ENCODE peak calls at places on chromosomes 6 and 20, in ten cellular contexts. C is pancreas, E is ovary, V is astrocyte of the cerebellum, Z is progenitor cell of endocrine pancreas, F is thoracic aorta, M is SK-N-SH, H is breast epithelium, G is OCI-LY7, N is glutamatergic neuron. R is an unnamed sample.

GRCh38 chr6:156953478-156954146 is 176.4 kb downstream of the ARID1B start:
- DNase-seq in E (peak), C (no peak), V (peak), Z (no peak), H (no peak), F (no peak), N (no peak), G (peak), M (peak), R (no peak)

GRCh38 chr20:34311118-34312023 is 8.2 kb upstream of the AHCY start:
- DNase-seq in H (no peak), C (peak), G (no peak), Z (peak), E (no peak), M (no peak), V (no peak), F (no peak), N (peak), R (no peak)

GRCh38 chr6:168616807-168617756 is 176.1 kb downstream of the SMOC2 start:
- DNase-seq in G (no peak), Z (no peak), V (no peak), E (peak), M (peak), C (no peak), F (no peak), N (no peak), H (no peak), R (peak)

GRCh38 chr20:19710336-19710721 is 47.7 kb upstream of the RIN2 start:
- DNase-seq in N (no peak), E (no peak), H (no peak), V (peak), F (no peak), C (no peak), M (no peak), G (no peak), Z (no peak), R (no peak)

GRCh38 chr20:36988494-36988966 is 37.0 kb upstream of the SAMHD1 start:
- DNase-seq in H (no peak), V (no peak), E (no peak), C (no peak), Z (no peak), N (no peak), F (no peak), M (no peak), G (peak), R (no peak)

GRCh38 chr6:17318435-17319165 is 37.4 kb downstream of the RBM24 start:
- DNase-seq in N (no peak), Z (no peak), C (no peak), E (no peak), H (no peak), F (no peak), G (peak), M (no peak), V (no peak), R (no peak)

GRCh38 chr6:54874349-54875048 is 27.9 kb downstream of the FAM83B start:
- DNase-seq in C (no peak), H (no peak), E (no peak), N (no peak), F (no peak), Z (no peak), V (no peak), M (no peak), G (no peak), R (no peak)

GRCh38 chr6:149961728-149962425 is 1.9 kb upstream of the ULBP1 start:
- DNase-seq in C (no peak), G (peak), V (no peak), F (no peak), M (peak), N (no peak), H (no peak), Z (no peak), E (no peak), R (peak)

GRCh38 chr20:54042021-54042420 is 28.4 kb downstream of the BCAS1 start:
- DNase-seq in C (no peak), H (no peak), F (no peak), G (no peak), E (no peak), V (no peak), Z (no peak), M (no peak), N (no peak), R (no peak)

GRCh38 chr6:121886223-121886830 is 450.9 kb downstream of the GJA1 start:
- DNase-seq in Z (no peak), H (no peak), G (no peak), M (no peak), V (no peak), C (no peak), N (no peak), E (no peak), F (no peak), R (no peak)

GRCh38 chr6:3208096-3208774 is 19.2 kb downstream of the TUBB2B start:
- DNase-seq in C (no peak), F (peak), H (no peak), Z (no peak), E (no peak), M (peak), N (no peak), G (no peak), V (peak), R (peak)

GRCh38 chr6:149634315-149634714 is 14.2 kb downstream of the KATNA1 start:
- DNase-seq in C (no peak), G (no peak), H (no peak), M (no peak), V (no peak), E (no peak), F (no peak), Z (no peak), N (no peak), R (no peak)

GRCh38 chr6:153618371-153619328 is 420.4 kb upstream of the OPRM1 start:
- DNase-seq in M (no peak), E (no peak), G (no peak), C (no peak), Z (no peak), H (no peak), V (no peak), N (no peak), F (no peak), R (no peak)

GRCh38 chr20:50309280-50309763 is 118.7 kb downstream of the CEBPB start:
- DNase-seq in M (no peak), F (no peak), E (peak), H (no peak), N (no peak), V (no peak), C (no peak), G (no peak), Z (no peak), R (no peak)

GRCh38 chr20:16241911-16242310 is 331.3 kb downstream of the KIF16B start:
- DNase-seq in V (no peak), M (peak), N (no peak), H (no peak), Z (no peak), G (peak), F (no peak), C (no peak), E (no peak), R (no peak)

GRCh38 chr6:52994789-52995078 is 350 bp downstream of the GSTA4 start:
- DNase-seq in G (peak), N (peak), Z (no peak), V (no peak), H (no peak), M (peak), F (no peak), E (peak), C (no peak), R (peak)

GRCh38 chr6:158022749-158023596 is 41.3 kb downstream of the SYNJ2 start:
- DNase-seq in N (no peak), E (no peak), Z (no peak), F (no peak), C (no peak), V (no peak), G (no peak), M (no peak), H (no peak), R (no peak)

GRCh38 chr20:41178495-41178894 is 41.2 kb downstream of the PLCG1 start:
- DNase-seq in Z (peak), C (no peak), N (no peak), G (no peak), F (no peak), H (peak), M (no peak), E (no peak), V (no peak), R (peak)

GRCh38 chr20:41180599-41181333 is 43.4 kb downstream of the PLCG1 start:
- DNase-seq in H (peak), N (no peak), E (peak), V (no peak), G (no peak), M (no peak), C (peak), Z (peak), F (no peak), R (peak)

GRCh38 chr20:41179961-41180360 is 42.6 kb downstream of the PLCG1 start:
- DNase-seq in N (no peak), Z (no peak), G (no peak), E (peak), M (no peak), H (peak), V (no peak), C (peak), F (no peak), R (peak)

GRCh38 chr20:41177636-41178035 is 40.3 kb downstream of the PLCG1 start:
- DNase-seq in V (peak), H (peak), E (peak), M (no peak), Z (no peak), G (no peak), C (peak), F (peak), N (no peak), R (peak)

DNA sequence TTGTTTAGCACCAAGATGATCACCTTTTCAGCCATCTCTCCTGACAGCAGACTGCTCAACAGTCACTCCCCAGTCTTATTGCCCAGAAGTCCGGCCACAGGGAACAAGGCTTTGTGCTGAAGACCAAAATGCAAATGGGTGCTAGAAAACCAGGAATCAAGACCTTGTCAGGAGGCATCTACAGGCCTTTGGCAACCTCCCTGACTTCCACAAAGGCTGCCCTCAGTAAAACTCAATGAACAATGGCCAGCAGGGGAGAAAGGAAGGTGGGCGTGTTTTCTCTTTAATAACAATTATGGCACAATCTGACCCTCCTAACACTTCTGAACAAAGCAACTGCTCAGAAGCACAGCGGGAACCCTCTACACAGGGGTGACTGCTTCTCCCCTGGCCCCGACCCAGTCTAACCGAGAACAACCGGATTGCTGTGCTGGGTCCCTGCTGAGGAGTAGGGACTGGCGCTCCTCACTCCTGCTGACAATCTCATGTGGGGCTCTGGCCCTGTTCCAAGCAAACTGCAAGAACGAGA is 41.6 kb downstream of the PLCG1 start:
- DNase-seq in E (peak), Z (peak), N (no peak), C (peak), H (peak), F (no peak), M (no peak), G (no peak), V (peak), R (peak)
- TF ChIP-seq CTCF in E (no peak), Z (no peak), N (no peak), C (no peak), H (no peak), F (no peak), M (no peak), G (no peak), V (no peak), R (no peak)

GRCh38 chr6:86937219-86938079 is at the start of gene HTR1E:
- DNase-seq in M (peak), N (peak), H (no peak), C (peak), G (no peak), E (peak), V (no peak), Z (peak), F (no peak), R (no peak)
- TF ChIP-seq CTCF in M (peak), N (peak), H (peak), C (peak), G (peak), E (peak), V (peak), Z (peak), F (peak), R (no peak)

DNA sequence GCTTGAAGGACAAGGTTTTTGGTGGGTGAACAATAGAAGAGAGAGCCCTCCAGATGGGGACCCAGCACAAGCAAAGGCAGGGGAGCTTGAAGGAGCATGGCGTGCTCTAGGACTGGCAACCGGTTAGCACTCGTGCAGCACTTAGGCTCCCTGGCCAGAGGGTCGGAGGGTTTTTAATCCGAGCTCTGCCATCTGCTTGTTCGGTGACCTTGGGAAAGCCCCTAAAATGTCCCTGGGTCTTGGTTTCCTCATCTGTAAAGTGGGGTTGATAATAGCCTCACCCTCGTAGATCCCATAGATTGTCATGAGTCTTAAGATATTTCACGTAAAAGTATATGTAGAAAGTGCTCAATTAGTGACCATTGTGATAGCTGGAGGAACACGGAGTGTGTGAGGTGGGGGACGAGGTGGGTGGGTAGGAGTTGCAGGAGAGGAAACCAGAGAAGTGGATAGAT is 16.6 kb upstream of the HCK start:
- DNase-seq in V (no peak), C (no peak), Z (no peak), H (no peak), G (peak), F (no peak), M (no peak), N (no peak), E (no peak), R (no peak)
- TF ChIP-seq CTCF in V (no peak), C (no peak), Z (no peak), H (no peak), G (no peak), F (no peak), M (no peak), N (no peak), E (no peak), R (no peak)

DNA sequence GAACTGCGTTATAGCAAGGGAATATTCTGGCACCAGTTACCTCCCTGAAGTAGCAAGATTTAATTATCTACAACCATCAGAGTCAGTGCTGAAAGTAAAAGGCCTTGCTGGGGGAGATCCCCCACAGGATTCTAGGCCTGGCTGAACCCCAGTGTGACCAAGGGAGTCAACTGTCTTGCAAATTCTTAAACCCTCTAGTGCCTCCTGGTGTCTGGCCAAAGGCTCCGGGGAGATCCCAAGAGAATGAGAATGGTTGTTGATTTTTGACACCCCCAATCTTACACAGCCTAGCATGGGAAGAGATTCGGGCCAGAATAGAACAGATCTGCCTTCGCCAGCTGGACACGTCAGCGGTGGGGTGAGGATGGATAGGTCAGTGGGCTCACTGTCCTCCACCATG is 179.4 kb downstream of the ERMARD start:
- DNase-seq in N (no peak), F (no peak), M (no peak), C (no peak), H (no peak), G (no peak), Z (no peak), E (no peak), V (no peak), R (no peak)
- TF ChIP-seq CTCF in N (no peak), F (no peak), M (no peak), C (no peak), H (no peak), G (peak), Z (no peak), E (no peak), V (no peak), R (no peak)